ENCODE peak calls at places on chromosomes 12 and 14, in eight cellular contexts. Z, J, K, R, D, S, A and N are unnamed samples.

GRCh38 chr12:459430-460258 is at the start of gene B4GALNT3:
- DNase-seq in Z (peak; percentile 24), J (no peak), K (no peak), R (peak; percentile 57), D (peak; percentile 67), S (peak; percentile 83), A (peak; percentile 56), N (peak; percentile 43)

GRCh38 chr14:85466678-85467077 is 63.3 kb upstream of the FLRT2 start:
- DNase-seq in Z (no peak), J (no peak), K (no peak), R (no peak), D (no peak), S (no peak), A (no peak), N (no peak)

GRCh38 chr14:88825078-88825458 is 617 bp downstream of the TTC8 start:
- DNase-seq in Z (no peak), J (no peak), K (no peak), R (no peak), D (no peak), S (no peak), A (no peak), N (no peak)

GRCh38 chr12:109621271-109621671 is 47.7 kb downstream of the MVK start:
- DNase-seq in Z (no peak), J (no peak), K (no peak), R (no peak), D (no peak), S (no peak), A (no peak), N (no peak)

GRCh38 chr12:131912526-131913274 is 16.4 kb upstream of the PUS1 start:
- DNase-seq in Z (peak; percentile 94), J (peak; percentile 94), K (no peak), R (no peak), D (peak; percentile 36), S (peak; percentile 56), A (peak; percentile 77), N (no peak)

GRCh38 chr12:11846504-11846903 is 197.0 kb downstream of the ETV6 start:
- DNase-seq in Z (no peak), J (no peak), K (no peak), R (no peak), D (no peak), S (no peak), A (no peak), N (no peak)

GRCh38 chr12:105674871-105675699 is 344.6 kb downstream of the C12orf75 start:
- DNase-seq in Z (no peak), J (no peak), K (no peak), R (no peak), D (no peak), S (no peak), A (no peak), N (no peak)

GRCh38 chr12:111093428-111094142 is 173.2 kb upstream of the MYL2 start:
- DNase-seq in Z (no peak), J (no peak), K (peak; percentile 23), R (no peak), D (no peak), S (no peak), A (no peak), N (no peak)

GRCh38 chr12:112525426-112525809 is 106.7 kb downstream of the PTPN11 start:
- DNase-seq in Z (no peak), J (no peak), K (no peak), R (no peak), D (no peak), S (no peak), A (no peak), N (no peak)

GRCh38 chr12:66964629-66965028 is 285.8 kb upstream of the GRIP1 start:
- DNase-seq in Z (no peak), J (no peak), K (peak; percentile 61), R (no peak), D (no peak), S (no peak), A (no peak), N (peak; percentile 17)

GRCh38 chr12:11014234-11014633 is 8.2 kb downstream of the TAS2R19 start:
- DNase-seq in Z (no peak), J (no peak), K (no peak), R (no peak), D (no peak), S (no peak), A (no peak), N (no peak)

GRCh38 chr14:42192659-42193425 is 586.2 kb downstream of the LRFN5 start:
- DNase-seq in Z (no peak), J (no peak), K (no peak), R (no peak), D (no peak), S (no peak), A (no peak), N (no peak)

GRCh38 chr12:53197011-53197640 is 9.9 kb downstream of the ITGB7 start:
- DNase-seq in Z (no peak), J (no peak), K (no peak), R (no peak), D (no peak), S (no peak), A (no peak), N (no peak)

GRCh38 chr12:12503384-12504078 is 59.1 kb downstream of the DUSP16 start:
- DNase-seq in Z (no peak), J (no peak), K (no peak), R (no peak), D (no peak), S (no peak), A (no peak), N (peak; percentile 14)

GRCh38 chr14:72675126-72675525 is 218.8 kb downstream of the DPF3 start:
- DNase-seq in Z (no peak), J (no peak), K (no peak), R (no peak), D (no peak), S (no peak), A (no peak), N (no peak)

GRCh38 chr12:14892726-14893442 is 7.2 kb upstream of the MGP start:
- DNase-seq in Z (peak; percentile 57), J (no peak), K (no peak), R (no peak), D (no peak), S (no peak), A (peak; percentile 56), N (no peak)

GRCh38 chr12:115949675-115950074 is 327.8 kb downstream of the MED13L start:
- DNase-seq in Z (no peak), J (no peak), K (no peak), R (no peak), D (no peak), S (no peak), A (no peak), N (no peak)

GRCh38 chr12:24561882-24562760 is 386.8 kb downstream of the BCAT1 start:
- DNase-seq in Z (peak; percentile 48), J (peak; percentile 67), K (no peak), R (peak; percentile 71), D (peak; percentile 42), S (peak; percentile 47), A (peak; percentile 85), N (no peak)

GRCh38 chr14:63460594-63461132 is 82.5 kb downstream of the PPP2R5E start:
- DNase-seq in Z (no peak), J (no peak), K (no peak), R (no peak), D (no peak), S (no peak), A (no peak), N (no peak)

GRCh38 chr12:91940826-91941225 is 204.8 kb downstream of the BTG1 start:
- DNase-seq in Z (no peak), J (no peak), K (no peak), R (no peak), D (no peak), S (no peak), A (no peak), N (no peak)

GRCh38 chr12:123741937-123742572 is 20.0 kb upstream of the DNAH10 start:
- DNase-seq in Z (no peak), J (no peak), K (no peak), R (no peak), D (no peak), S (no peak), A (no peak), N (no peak)

GRCh38 chr12:34407813-34408212 is 385.5 kb downstream of the ALG10 start:
- DNase-seq in Z (no peak), J (no peak), K (no peak), R (no peak), D (no peak), S (no peak), A (no peak), N (no peak)
- H3K9me3 ChIP-seq in Z (peaks cover 82% of the 10 kb centered on the region), J (peaks cover 18% of the 10 kb centered on the region), K (no peaks in the 10 kb centered on the region), R (peaks cover 2% of the 10 kb centered on the region), D (no peaks in the 10 kb centered on the region), S (peaks cover 30% of the 10 kb centered on the region), A (no peaks in the 10 kb centered on the region), N (peaks cover 4% of the 10 kb centered on the region)

DNA sequence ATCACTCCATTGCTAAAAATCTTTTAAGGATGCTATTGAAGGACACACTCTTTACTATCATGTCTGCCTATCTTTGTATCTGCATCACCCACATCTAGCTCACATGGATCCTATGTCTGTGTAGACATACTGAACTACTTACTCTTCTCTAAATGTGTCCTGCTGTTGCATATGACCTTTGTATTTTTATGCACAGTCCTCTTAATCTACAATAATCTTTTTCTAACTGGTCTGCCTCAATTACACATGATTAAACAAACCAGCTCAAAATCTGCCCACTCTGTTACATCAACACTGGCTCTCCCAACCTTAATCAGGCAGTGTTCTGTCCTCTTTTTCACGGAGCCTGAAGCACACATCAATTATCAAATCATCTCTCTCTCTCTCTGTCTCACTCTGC is 316.3 kb upstream of the MGAT4C start:
- DNase-seq in Z (no peak), J (no peak), K (no peak), R (no peak), D (no peak), S (no peak), A (no peak), N (no peak)
- H3K9me3 ChIP-seq in Z (peaks cover 30% of the 10 kb centered on the region), J (no peaks in the 10 kb centered on the region), K (no peaks in the 10 kb centered on the region), R (no peaks in the 10 kb centered on the region), D (no peaks in the 10 kb centered on the region), S (no peaks in the 10 kb centered on the region), A (no peaks in the 10 kb centered on the region), N (no peaks in the 10 kb centered on the region)

DNA sequence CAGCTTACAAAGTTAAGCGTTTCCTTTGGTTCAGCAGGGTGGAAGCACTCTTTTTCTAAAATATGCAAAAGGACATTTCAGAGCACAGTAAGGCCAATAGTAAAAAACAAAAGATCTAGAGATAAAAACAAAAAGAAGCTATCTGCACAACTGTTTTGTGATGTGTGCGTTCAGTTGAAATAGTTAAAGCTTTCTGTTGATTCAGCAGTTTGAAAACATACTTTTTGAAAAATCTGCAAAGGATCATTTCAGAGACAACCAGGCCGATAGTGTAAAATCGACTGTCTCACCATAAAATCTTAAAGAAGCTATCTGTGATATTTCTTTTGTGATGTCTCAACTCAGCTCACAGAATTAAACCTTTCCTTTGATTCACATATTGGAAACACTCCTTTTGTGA is 300.0 kb upstream of the ALG10B start:
- DNase-seq in Z (no peak), J (no peak), K (no peak), R (no peak), D (no peak), S (no peak), A (no peak), N (no peak)
- H3K9me3 ChIP-seq in Z (peaks cover 95% of the 10 kb centered on the region), J (peaks cover 2% of the 10 kb centered on the region), K (no peaks in the 10 kb centered on the region), R (no peaks in the 10 kb centered on the region), D (no peaks in the 10 kb centered on the region), S (no peaks in the 10 kb centered on the region), A (no peaks in the 10 kb centered on the region), N (no peaks in the 10 kb centered on the region)

DNA sequence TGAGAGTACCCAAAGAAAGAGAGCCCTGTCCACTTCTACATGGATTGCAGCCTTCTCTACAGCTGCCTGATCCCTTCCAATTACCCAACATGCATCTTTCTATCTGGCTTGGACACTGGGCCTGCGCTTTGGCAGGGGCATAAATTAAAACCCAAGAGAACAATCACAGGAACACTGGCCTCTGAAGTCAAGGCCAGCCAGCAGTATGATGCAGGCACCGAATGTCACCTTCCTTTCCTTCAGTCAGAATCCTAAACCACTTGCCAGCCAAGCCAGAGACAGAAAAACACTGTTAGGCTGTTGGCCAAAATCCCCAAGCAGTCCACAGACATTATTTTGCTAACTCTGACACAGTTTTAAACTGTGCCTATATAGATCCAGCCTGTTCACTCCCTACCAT is 113.7 kb downstream of the DUSP6 start:
- DNase-seq in Z (peak; percentile 60), J (no peak), K (no peak), R (no peak), D (no peak), S (no peak), A (peak; percentile 36), N (no peak)
- H3K9me3 ChIP-seq in Z (peaks cover 4% of the 10 kb centered on the region), J (no peaks in the 10 kb centered on the region), K (no peaks in the 10 kb centered on the region), R (no peaks in the 10 kb centered on the region), D (no peaks in the 10 kb centered on the region), S (no peaks in the 10 kb centered on the region), A (no peaks in the 10 kb centered on the region), N (no peaks in the 10 kb centered on the region)